ENCODE peak calls at places on chromosome 1, in four cellular contexts. R is HepG2, P is K562, W is A549. M is an unnamed sample.

GRCh38 chr1:46516140-46516539 is 26.5 kb downstream of the DMBX1 start:
- DNase-seq in P (no peak), R (no peak), W (no peak), M (no peak)

GRCh38 chr1:51788938-51789337 is 89.6 kb downstream of the NRDC start:
- DNase-seq in R (no peak), W (no peak), P (no peak), M (no peak)

GRCh38 chr1:24195146-24195545 is 8.1 kb upstream of the IFNLR1 start:
- DNase-seq in W (no peak), P (no peak), R (no peak), M (no peak)

GRCh38 chr1:22860883-22861385 is 111.7 kb downstream of the LACTBL1 start:
- DNase-seq in W (no peak), R (no peak), P (no peak), M (no peak)

GRCh38 chr1:155093938-155094621 is 15.4 kb downstream of the EFNA3 start:
- DNase-seq in R (peak; percentile 46), P (peak; percentile 71), W (peak; percentile 66), M (no peak)

GRCh38 chr1:14108356-14109275 is 408.6 kb downstream of the PRDM2 start:
- DNase-seq in W (no peak), R (no peak), P (no peak), M (no peak)

GRCh38 chr1:41739061-41739955 is 179.4 kb downstream of the HIVEP3 start:
- DNase-seq in W (no peak), R (no peak), P (no peak), M (no peak)

GRCh38 chr1:161725888-161726630 is 4.7 kb downstream of the FCRLB start:
- DNase-seq in P (peak; percentile 37), R (peak; percentile 23), W (peak; percentile 60), M (peak; percentile 42)

GRCh38 chr1:160808289-160808688 is 12.3 kb downstream of the LY9 start:
- DNase-seq in R (no peak), W (no peak), P (no peak), M (no peak)

GRCh38 chr1:10788592-10789006 is 7.8 kb downstream of the CASZ1 start:
- DNase-seq in R (peak; percentile 33), W (peak; percentile 51), P (no peak), M (peak; percentile 37)

GRCh38 chr1:19710825-19711611 is 46.3 kb downstream of the HTR6 start:
- DNase-seq in W (no peak), P (no peak), R (no peak), M (no peak)

GRCh38 chr1:55012661-55013060 is 13.9 kb downstream of the BSND start:
- DNase-seq in P (no peak), W (no peak), R (no peak), M (no peak)

DNA sequence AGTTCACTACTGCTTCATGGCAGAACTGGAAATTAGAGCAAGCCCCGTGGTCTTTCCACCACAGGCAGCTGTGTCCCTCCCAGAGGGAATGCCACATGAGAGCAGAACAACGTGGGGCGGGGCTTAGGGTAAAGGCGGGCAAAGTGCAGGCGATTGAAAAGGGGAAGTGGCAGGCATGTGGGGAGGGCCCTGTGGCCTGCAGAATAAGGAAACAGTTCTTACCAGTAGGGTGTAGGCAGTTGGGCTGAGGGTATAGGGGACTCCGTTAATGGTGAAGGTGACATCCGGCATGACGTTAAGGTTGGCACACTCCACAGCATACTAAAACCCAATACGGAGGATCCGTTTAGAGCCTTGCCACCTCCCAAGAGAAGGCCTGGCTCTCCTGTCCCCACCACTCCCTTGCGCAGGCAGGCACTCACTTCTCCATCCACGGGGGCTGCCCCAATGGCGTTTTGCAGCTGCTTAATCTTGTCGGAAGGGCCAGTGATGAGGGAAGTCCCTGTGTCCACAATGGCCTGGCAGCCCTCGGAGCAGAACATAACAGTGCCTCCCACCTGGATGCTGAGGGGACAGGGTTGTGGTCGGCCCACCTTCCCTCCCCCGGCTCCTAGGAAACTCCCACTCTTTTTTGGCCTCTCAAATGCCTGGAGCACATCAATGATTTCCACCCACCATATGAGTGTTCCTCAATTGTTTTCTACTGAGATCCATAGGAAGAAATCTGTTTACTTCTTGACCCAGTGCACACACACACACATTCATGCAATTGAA is 9.1 kb upstream of the RAB7B start:
- DNase-seq in P (no peak), R (peak; percentile 29), W (no peak), M (peak; percentile 45)
- TF ChIP-seq JUN in P (no peak), R (no peak), W (no peak), M (no peak)

GRCh38 chr1:188761226-188761625 is 1716.4 kb downstream of the BRINP3 start:
- DNase-seq in W (no peak), P (no peak), R (no peak), M (no peak)

GRCh38 chr1:188763541-188763940 is 1714.1 kb downstream of the BRINP3 start:
- DNase-seq in W (no peak), P (no peak), R (no peak), M (no peak)

DNA sequence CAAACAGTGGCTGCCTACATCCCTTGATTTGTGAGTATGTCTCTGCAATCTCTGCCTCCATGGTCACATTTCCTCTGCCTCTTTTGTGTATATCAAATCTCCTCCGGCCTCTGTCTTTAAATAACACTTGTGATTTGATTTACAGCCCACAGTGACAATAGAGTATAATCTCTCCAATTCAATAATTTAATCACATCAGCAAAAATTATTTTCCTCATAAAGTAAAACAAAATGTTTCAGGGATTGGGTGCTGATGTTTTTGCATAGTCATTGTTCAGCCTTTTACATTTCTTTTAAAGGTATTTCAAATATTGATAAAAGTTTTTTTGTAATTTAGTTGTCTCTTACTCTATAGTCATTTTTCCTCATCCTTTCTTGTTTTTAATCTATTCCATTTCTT is 1715.3 kb downstream of the BRINP3 start:
- DNase-seq in W (no peak), P (no peak), R (no peak), M (no peak)
- TF ChIP-seq USF2 in W (no peak), P (no peak), R (no peak), M (no peak)

GRCh38 chr1:151939141-151939540 is 29.8 kb upstream of the THEM4 start:
- DNase-seq in W (no peak), P (no peak), R (no peak), M (no peak)

GRCh38 chr1:151935154-151935553 is 25.8 kb upstream of the THEM4 start:
- DNase-seq in R (no peak), P (no peak), W (no peak), M (no peak)

GRCh38 chr1:151936653-151937052 is 27.3 kb upstream of the THEM4 start:
- DNase-seq in W (peak; percentile 42), P (peak; percentile 65), R (peak; percentile 2), M (no peak)

GRCh38 chr1:151936203-151936602 is 26.9 kb upstream of the THEM4 start:
- DNase-seq in W (no peak), P (no peak), R (no peak), M (no peak)

DNA sequence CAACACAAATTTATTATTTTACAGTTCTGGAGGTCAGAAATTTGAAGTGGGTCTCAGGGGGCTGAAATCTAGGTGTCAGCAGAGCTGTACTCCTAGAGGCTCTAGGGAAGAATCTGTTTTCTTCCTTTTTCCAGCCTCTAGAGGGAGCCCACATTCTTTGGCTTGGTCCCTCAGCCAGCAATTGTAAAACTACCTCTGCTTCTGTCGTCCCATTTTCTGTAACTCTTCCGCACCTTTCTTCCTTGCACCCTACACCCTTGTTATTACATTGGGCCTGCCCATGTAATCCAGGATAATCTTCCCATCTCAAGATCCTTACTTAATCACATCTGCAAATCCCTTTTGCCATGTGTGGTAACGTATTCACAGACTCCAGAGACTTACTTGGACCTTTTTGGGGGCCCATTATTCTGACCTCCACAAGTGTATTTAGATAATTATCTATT is 24.8 kb upstream of the THEM4 start:
- DNase-seq in P (peak; percentile 61), R (peak; percentile 39), W (peak; percentile 76), M (peak; percentile 29)
- TF ChIP-seq HMGXB4 in P (no peak), R (no peak), W (no peak), M (no peak)

DNA sequence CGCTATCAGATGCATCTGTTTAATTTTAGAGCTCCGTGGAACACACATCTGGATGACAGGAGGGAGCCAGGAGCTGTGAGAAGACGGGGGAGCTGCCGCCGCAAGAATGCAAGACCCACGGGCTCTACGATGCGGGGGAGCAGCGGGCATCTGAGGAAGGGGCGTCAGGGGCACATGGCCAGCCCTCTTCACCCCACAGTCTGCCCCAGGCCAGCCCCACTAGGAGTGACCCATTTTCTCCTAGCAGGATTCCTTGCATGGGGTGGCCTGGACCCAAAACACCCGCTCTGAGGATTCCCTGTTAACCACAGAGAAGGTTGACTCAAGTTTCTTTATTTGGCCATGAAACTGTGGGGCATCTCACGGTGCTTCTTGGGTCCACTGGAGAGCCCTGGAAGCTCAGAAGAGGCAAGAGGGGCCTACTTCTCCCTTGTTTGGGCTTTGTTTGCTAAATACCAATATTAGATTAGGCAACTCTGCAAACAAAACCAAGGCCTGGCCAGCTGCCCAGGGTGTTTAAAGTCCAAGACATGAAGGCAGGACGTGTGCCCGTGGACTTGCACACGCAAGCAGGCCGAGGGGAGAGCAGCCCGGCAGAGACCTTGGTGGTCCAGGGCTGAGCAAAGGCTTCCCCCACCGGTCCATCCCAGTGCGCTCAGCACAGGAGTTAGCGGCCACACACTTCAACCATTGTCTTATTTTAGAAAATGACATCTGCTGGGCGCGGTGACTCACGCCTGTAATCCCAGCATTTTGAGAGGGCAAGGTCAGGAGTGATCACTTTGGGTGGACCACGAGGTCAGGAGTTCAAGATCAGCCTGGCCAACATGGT is 89.8 kb downstream of the DHRS3 start:
- DNase-seq in P (peak; percentile 63), R (peak; percentile 98), W (peak; percentile 95), M (no peak)
- TF ChIP-seq JUN in P (peak; percentile 96), R (peak; percentile 91), W (peak; percentile 95), M (no peak)

DNA sequence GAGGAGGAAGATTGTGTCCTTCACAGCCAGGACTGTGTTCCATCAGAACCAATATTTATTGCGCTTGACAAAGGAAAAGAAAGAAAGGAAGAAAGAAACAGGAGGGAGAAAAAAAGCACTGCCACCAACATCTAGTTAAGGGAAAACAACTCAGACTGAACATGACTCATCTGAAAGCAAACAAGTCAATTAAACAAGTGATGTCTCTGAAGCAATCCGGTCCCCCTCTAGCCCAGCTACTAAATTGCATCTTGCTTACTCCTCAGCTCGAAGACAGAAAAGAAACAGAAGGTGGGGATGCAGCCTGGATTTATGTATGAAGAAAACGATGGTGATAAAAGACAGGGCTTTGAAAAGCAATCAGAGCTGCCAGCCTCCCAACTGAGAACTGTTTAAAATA is 188.2 kb downstream of the OMA1 start:
- DNase-seq in W (peak; percentile 25), R (peak; percentile 12), P (no peak), M (no peak)
- TF ChIP-seq USF2 in W (no peak), R (no peak), P (no peak), M (no peak)

DNA sequence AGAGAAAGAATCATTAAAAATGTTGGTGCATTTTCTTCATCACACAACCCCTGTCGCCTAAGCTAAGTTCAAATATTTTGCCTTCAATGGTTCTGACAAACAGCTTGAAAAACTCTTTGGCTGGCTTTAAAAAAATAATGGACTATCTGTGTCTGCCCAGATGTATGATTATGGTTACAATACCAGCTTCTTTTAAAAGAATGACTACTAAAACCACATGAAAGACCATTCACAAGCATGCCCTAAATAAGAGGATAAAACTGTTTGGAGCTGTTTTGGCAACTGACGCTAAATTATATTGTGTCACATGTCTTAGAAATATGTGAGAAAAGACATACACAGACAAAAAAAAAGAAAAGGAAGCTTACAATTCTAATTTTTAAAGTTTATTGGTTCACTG is 23.7 kb upstream of the PLPPR4 start:
- DNase-seq in R (no peak), P (no peak), W (no peak), M (no peak)
- TF ChIP-seq HMGXB4 in R (no peak), P (no peak), W (no peak), M (no peak)

DNA sequence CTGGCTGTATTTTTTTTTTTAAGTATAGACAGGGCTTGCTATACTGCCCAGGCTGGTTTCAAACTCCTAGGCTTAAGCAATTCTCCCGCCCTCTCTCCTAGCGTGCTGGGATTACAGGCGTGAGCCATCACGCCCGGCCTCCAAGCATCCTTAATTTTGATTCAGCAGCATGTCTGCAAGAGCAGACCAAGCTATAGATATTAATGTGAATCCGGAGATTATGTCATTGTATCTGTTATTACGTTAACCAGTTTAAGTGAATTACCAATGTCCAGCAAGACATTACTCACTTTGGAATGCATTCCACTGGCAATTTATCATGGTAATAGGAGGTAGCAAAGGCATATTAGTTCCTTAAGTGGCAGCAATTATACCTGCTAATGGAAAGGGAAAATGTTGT is 179.7 kb downstream of the CHRM3 start:
- DNase-seq in R (no peak), W (no peak), P (no peak), M (no peak)
- TF ChIP-seq JUN in R (no peak), W (no peak), P (no peak), M (no peak)